ENCODE peak calls at places on chromosomes 12 and 14, in eight cellular contexts. J, I, K, Z, B, H, D and Q are unnamed samples.
A peak's percentile ranks its signal among the peaks of the same experiment; 100 is the strongest.

GRCh38 chr12:100576311-100577036 is 3.0 kb downstream of the GAS2L3 start:
- DNase-seq in J (no peak), I (no peak), K (no peak), Z (no peak), B (peak; percentile 63), H (no peak), D (no peak), Q (no peak)

GRCh38 chr12:50026691-50027090 is 1.4 kb upstream of the RACGAP1 start:
- DNase-seq in J (no peak), I (no peak), K (no peak), Z (no peak), B (no peak), H (no peak), D (no peak), Q (no peak)

GRCh38 chr14:55721353-55721752 is 141.3 kb downstream of the KTN1 start:
- DNase-seq in J (no peak), I (no peak), K (no peak), Z (no peak), B (no peak), H (no peak), D (no peak), Q (no peak)

GRCh38 chr14:101547961-101548669 is 13.2 kb upstream of the DIO3 start:
- DNase-seq in J (no peak), I (no peak), K (no peak), Z (no peak), B (no peak), H (no peak), D (no peak), Q (no peak)

GRCh38 chr14:94322648-94323570 is at the start of gene SERPINA6:
- DNase-seq in J (no peak), I (no peak), K (no peak), Z (no peak), B (no peak), H (no peak), D (no peak), Q (no peak)

GRCh38 chr12:96471368-96472040 is 17.9 kb upstream of the CFAP54 start:
- DNase-seq in J (no peak), I (no peak), K (no peak), Z (no peak), B (no peak), H (no peak), D (no peak), Q (no peak)

GRCh38 chr12:47838286-47838931 is 18.7 kb upstream of the HDAC7 start:
- DNase-seq in J (peak; percentile 44), I (peak; percentile 54), K (no peak), Z (no peak), B (peak; percentile 27), H (no peak), D (peak; percentile 41), Q (peak; percentile 74)

GRCh38 chr12:127393460-127393859 is 873.5 kb upstream of the TMEM132C start:
- DNase-seq in J (no peak), I (no peak), K (no peak), Z (no peak), B (no peak), H (no peak), D (no peak), Q (no peak)

GRCh38 chr14:67566908-67567307 is 33.2 kb downstream of the PIGH start:
- DNase-seq in J (no peak), I (no peak), K (no peak), Z (peak; percentile 2), B (no peak), H (no peak), D (no peak), Q (no peak)

GRCh38 chr14:69101331-69101826 is 51.5 kb downstream of the DCAF5 start:
- DNase-seq in J (no peak), I (no peak), K (no peak), Z (no peak), B (peak; percentile 36), H (no peak), D (no peak), Q (no peak)

GRCh38 chr14:78455896-78456435 is 285.8 kb downstream of the NRXN3 start:
- DNase-seq in J (no peak), I (peak; percentile 2), K (no peak), Z (no peak), B (no peak), H (no peak), D (no peak), Q (no peak)

GRCh38 chr14:51744372-51745150 is 92.9 kb downstream of the FRMD6 start:
- DNase-seq in J (no peak), I (no peak), K (no peak), Z (no peak), B (no peak), H (no peak), D (no peak), Q (no peak)

GRCh38 chr12:39287817-39288216 is 155.1 kb downstream of the KIF21A start:
- DNase-seq in J (no peak), I (no peak), K (no peak), Z (no peak), B (no peak), H (no peak), D (no peak), Q (no peak)

GRCh38 chr12:56988207-56988739 is 18.1 kb downstream of the ZBTB39 start:
- DNase-seq in J (no peak), I (no peak), K (no peak), Z (no peak), B (no peak), H (no peak), D (no peak), Q (peak; percentile 70)

GRCh38 chr14:99904506-99904905 is 111.3 kb downstream of the EML1 start:
- DNase-seq in J (no peak), I (no peak), K (no peak), Z (no peak), B (no peak), H (no peak), D (no peak), Q (no peak)

GRCh38 chr12:29879606-29880308 is 96.0 kb upstream of the TMTC1 start:
- DNase-seq in J (no peak), I (no peak), K (no peak), Z (no peak), B (no peak), H (no peak), D (no peak), Q (no peak)

GRCh38 chr12:120229071-120229582 is 28.2 kb upstream of the RPLP0 start:
- DNase-seq in J (no peak), I (no peak), K (no peak), Z (no peak), B (peak; percentile 49), H (no peak), D (no peak), Q (peak; percentile 72)

GRCh38 chr12:42804928-42805327 is 215.4 kb upstream of the PRICKLE1 start:
- DNase-seq in J (no peak), I (no peak), K (no peak), Z (no peak), B (no peak), H (no peak), D (no peak), Q (no peak)

GRCh38 chr12:75724913-75725312 is 213.5 kb upstream of the KRR1 start:
- DNase-seq in J (no peak), I (no peak), K (no peak), Z (no peak), B (peak; percentile 81), H (no peak), D (peak; percentile 50), Q (no peak)

GRCh38 chr14:105492966-105493871 is 2.2 kb downstream of the TEDC1 start:
- DNase-seq in J (no peak), I (no peak), K (no peak), Z (peak; percentile 34), B (no peak), H (no peak), D (no peak), Q (peak; percentile 74)

GRCh38 chr14:99079061-99079727 is 192.8 kb downstream of the BCL11B start:
- DNase-seq in J (no peak), I (no peak), K (no peak), Z (no peak), B (no peak), H (no peak), D (no peak), Q (peak; percentile 11)

GRCh38 chr14:71321556-71322315 is 414.5 kb downstream of the PCNX1 start:
- DNase-seq in J (no peak), I (no peak), K (no peak), Z (no peak), B (peak; percentile 47), H (no peak), D (peak; percentile 41), Q (no peak)

GRCh38 chr14:104845834-104846441 is 19.1 kb upstream of the CEP170B start:
- DNase-seq in J (no peak), I (no peak), K (no peak), Z (no peak), B (no peak), H (no peak), D (no peak), Q (no peak)

GRCh38 chr14:104749111-104749649 is 3.8 kb upstream of the SIVA1 start:
- DNase-seq in J (no peak), I (peak; percentile 68), K (no peak), Z (no peak), B (no peak), H (peak; percentile 61), D (peak; percentile 27), Q (no peak)

GRCh38 chr12:75878382-75878720 is 153.2 kb downstream of the PHLDA1 start:
- DNase-seq in J (no peak), I (no peak), K (no peak), Z (no peak), B (no peak), H (no peak), D (no peak), Q (no peak)

GRCh38 chr12:125185740-125186470 is 120.7 kb downstream of the AACS start:
- DNase-seq in J (peak; percentile 19), I (peak; percentile 83), K (peak; percentile 18), Z (peak; percentile 76), B (peak; percentile 70), H (peak; percentile 32), D (peak; percentile 76), Q (no peak)

GRCh38 chr12:16006752-16007151 is 95.6 kb downstream of the DERA start:
- DNase-seq in J (no peak), I (no peak), K (no peak), Z (no peak), B (no peak), H (no peak), D (no peak), Q (no peak)

GRCh38 chr12:113889076-113889475 is 77.0 kb downstream of the RBM19 start:
- DNase-seq in J (no peak), I (no peak), K (no peak), Z (no peak), B (no peak), H (no peak), D (no peak), Q (no peak)

GRCh38 chr12:68222336-68222735 is 3.3 kb downstream of the IL26 start:
- DNase-seq in J (no peak), I (no peak), K (no peak), Z (no peak), B (no peak), H (no peak), D (peak; percentile 22), Q (no peak)

GRCh38 chr12:57893460-57894353 is 47.2 kb upstream of the CTDSP2 start:
- DNase-seq in J (peak; percentile 32), I (peak; percentile 53), K (no peak), Z (no peak), B (no peak), H (peak; percentile 91), D (no peak), Q (peak; percentile 96)

GRCh38 chr12:45613855-45614254 is 115.7 kb upstream of the ARID2 start:
- DNase-seq in J (no peak), I (no peak), K (no peak), Z (no peak), B (no peak), H (no peak), D (no peak), Q (no peak)

GRCh38 chr12:122976648-122976975 is 1.6 kb downstream of the OGFOD2 start:
- DNase-seq in J (no peak), I (no peak), K (no peak), Z (no peak), B (no peak), H (no peak), D (no peak), Q (no peak)

GRCh38 chr14:35515916-35516315 is 18.0 kb upstream of the INSM2 start:
- DNase-seq in J (no peak), I (no peak), K (no peak), Z (no peak), B (no peak), H (no peak), D (no peak), Q (no peak)

GRCh38 chr14:77097006-77097688 is 911 bp upstream of the CIPC start:
- DNase-seq in J (no peak), I (no peak), K (no peak), Z (no peak), B (peak; percentile 56), H (no peak), D (peak; percentile 25), Q (no peak)